ENCODE peak calls at places on chromosomes 11 and 22, in four cellular contexts. T, W, Z and X are unnamed samples.

GRCh38 chr22:38286915-38287669 is 14.3 kb upstream of the TMEM184B start:
- DNase-seq in T (no peak), Z (no peak), W (no peak), X (no peak)

GRCh38 chr11:125367710-125368109 is 128.4 kb downstream of the FEZ1 start:
- DNase-seq in W (no peak), Z (no peak), T (no peak), X (no peak)

GRCh38 chr11:59542142-59542810 is 30.9 kb downstream of the OR4D9 start:
- DNase-seq in T (no peak), Z (no peak), W (no peak), X (no peak)

GRCh38 chr22:46436595-46437163 is 100.7 kb downstream of the CELSR1 start:
- DNase-seq in W (no peak), Z (no peak), T (no peak), X (no peak)

GRCh38 chr11:110374921-110375320 is 54.8 kb upstream of the FDX1 start:
- DNase-seq in W (no peak), T (no peak), Z (no peak), X (no peak)

GRCh38 chr11:8033312-8033715 is 46.2 kb downstream of the EIF3F start:
- DNase-seq in W (peak), T (peak), Z (peak), X (peak)

GRCh38 chr22:43008509-43008908 is 6.4 kb downstream of the PACSIN2 start:
- DNase-seq in T (no peak), Z (no peak), W (peak), X (no peak)

GRCh38 chr11:116420770-116421528 is 351.8 kb downstream of the BUD13 start:
- DNase-seq in T (no peak), Z (peak), W (no peak), X (peak)

GRCh38 chr22:33142282-33142681 is 84.1 kb upstream of the SYN3 start:
- DNase-seq in T (no peak), W (no peak), Z (no peak), X (no peak)

GRCh38 chr11:120706257-120706656 is 194.7 kb downstream of the GRIK4 start:
- DNase-seq in W (no peak), T (no peak), Z (no peak), X (no peak)

GRCh38 chr11:129530154-129530895 is 154.7 kb downstream of the BARX2 start:
- DNase-seq in Z (no peak), T (no peak), W (no peak), X (no peak)

GRCh38 chr11:122917311-122917710 is 34.8 kb downstream of the JHY start:
- DNase-seq in Z (no peak), W (no peak), T (no peak), X (peak)

GRCh38 chr11:86551286-86551685 is 121.1 kb downstream of the ME3 start:
- DNase-seq in T (no peak), W (no peak), Z (no peak), X (no peak)

GRCh38 chr11:1728931-1729691 is 21.3 kb downstream of the IFITM10 start:
- DNase-seq in W (no peak), T (no peak), Z (no peak), X (no peak)

GRCh38 chr22:32473388-32473952 is 1.1 kb upstream of the FBXO7 start:
- DNase-seq in T (peak), Z (peak), W (peak), X (no peak)

GRCh38 chr11:119791701-119792151 is 62.7 kb upstream of the NECTIN1 start:
- DNase-seq in T (no peak), Z (no peak), W (no peak), X (peak)

DNA sequence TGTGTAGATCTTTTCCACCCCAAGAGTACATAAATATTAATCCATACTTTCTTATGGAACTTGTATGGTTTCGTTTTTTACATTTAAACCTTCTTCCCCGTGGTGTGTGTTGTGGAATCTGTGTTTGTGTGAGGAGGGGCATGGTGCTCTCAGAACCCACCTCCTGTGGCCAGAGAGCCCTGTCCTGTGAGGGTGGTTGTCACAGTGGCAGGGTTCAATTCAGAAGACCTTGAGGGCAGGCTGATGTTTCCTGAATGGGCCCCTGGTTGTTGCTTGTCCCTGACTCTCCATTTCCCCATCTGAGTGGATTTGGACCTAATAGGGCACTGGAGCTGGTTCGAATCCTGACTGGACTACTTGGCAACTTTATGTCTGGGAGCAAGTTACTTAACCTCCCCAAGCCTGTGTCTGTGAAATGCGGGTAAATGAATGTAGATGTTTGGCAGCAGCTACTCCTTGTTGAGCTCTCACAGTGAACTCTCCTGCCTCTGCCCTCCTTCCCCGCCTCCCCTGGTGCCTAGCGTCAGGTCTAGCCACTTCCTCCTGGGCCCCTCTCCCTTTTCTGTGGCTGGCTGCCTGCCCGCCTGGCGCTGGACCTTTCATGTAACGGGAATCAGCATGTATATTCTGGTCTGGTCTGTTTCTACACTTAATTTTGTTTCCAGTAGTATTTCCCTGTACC is 7.3 kb downstream of the NEAT1 start:
- DNase-seq in Z (no peak), W (peak), T (no peak), X (peak)
- TF ChIP-seq POLR2AphosphoS5 in Z (peak), W (peak), T (peak), X (peak)

GRCh38 chr11:76604652-76605241 is 65.8 kb downstream of the LRRC32 start:
- DNase-seq in T (no peak), Z (no peak), W (peak), X (peak)
- TF ChIP-seq POLR2AphosphoS5 in T (no peak), Z (no peak), W (peak), X (no peak)

GRCh38 chr11:64285885-64286800 is 495 bp downstream of the GPR137 start:
- DNase-seq in Z (no peak), T (no peak), W (peak), X (no peak)
- TF ChIP-seq POLR2AphosphoS5 in Z (no peak), T (no peak), W (no peak), X (no peak)

GRCh38 chr11:17385926-17386325 is 2.5 kb downstream of the KCNJ11 start:
- DNase-seq in Z (no peak), W (no peak), T (no peak), X (no peak)
- TF ChIP-seq POLR2AphosphoS5 in Z (no peak), W (no peak), T (no peak), X (no peak)

DNA sequence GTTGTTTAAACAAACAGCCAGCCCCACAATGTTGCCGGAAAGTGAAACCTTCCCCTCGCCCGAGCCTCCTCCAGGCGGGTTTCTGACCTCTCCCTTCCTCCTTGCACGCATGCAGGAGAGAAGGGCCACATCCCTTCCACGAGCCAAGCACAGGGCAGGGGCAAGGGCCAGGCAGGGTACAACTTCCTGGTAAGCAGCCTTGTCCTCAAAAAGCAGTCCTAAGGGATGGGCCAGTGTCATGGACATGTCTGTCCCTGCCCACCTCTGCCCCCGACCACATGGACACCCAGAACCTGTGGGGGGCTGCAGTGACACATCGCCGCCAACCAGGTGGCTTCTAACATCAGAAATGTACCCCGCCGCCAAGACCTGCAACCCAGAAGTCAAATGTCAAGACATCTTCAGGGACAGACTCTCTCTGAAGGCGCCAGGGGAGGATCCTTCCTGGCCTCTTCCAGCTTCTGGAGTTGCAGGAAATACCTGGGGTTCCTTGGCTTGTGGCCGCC is 145.3 kb downstream of the CRYBB2 start:
- DNase-seq in Z (no peak), W (peak), T (no peak), X (peak)
- TF ChIP-seq POLR2AphosphoS5 in Z (no peak), W (no peak), T (no peak), X (no peak)

DNA sequence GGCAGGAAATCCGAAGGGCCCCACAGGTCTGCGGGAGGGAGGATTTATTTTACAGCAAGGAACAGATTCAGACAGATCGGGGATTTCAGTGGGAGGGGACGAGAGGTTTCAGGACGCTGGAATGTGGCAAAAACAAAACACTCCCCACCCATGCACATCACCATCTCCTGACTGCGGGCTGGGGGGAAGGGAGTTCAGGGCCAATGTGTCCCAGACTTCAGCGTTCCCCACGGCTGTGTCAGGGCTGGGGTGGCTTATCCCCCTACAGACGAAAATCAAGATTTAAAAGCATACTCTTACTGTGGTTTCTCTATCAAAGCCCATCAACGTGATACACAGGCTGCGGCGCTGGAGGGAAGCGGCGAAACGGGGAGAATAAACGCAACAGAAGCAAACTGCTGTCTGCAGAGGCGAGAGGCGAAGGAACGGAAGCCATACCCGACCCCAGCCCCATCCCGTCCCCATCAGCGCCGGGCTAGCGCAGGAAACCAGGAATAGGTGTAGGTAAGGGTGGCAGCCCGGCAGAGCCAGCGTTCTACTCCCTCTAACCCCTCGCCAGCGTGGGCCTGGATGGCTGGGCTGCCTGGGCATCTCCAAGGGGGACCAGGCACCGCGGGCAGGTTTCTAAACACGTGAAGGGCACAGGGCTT is 2.7 kb downstream of the TENM4 start:
- DNase-seq in T (no peak), W (no peak), Z (no peak), X (peak)
- TF ChIP-seq POLR2AphosphoS5 in T (no peak), W (no peak), Z (no peak), X (no peak)

DNA sequence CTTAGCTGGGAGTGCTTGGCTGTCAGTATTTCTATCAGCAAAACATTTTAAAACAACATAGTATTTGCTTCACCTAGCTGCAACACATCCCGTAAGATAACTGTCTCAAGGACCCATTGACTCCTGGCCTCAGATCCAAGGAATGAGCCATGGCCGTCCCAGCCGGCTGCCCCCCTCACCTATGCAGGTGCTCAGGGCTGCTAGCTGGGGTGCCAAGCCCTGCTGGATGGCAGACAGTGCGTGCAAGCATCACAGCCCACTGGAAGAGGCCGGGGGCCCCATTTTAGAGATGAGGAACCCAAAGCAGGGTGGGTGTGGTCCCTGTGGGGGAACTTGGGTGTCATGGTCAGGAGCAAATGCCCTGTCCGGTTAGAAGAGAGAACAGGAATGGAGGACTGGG is 8.5 kb downstream of the PSMC3 start:
- DNase-seq in T (no peak), W (no peak), Z (no peak), X (no peak)
- TF ChIP-seq POLR2AphosphoS5 in T (no peak), W (no peak), Z (no peak), X (no peak)

DNA sequence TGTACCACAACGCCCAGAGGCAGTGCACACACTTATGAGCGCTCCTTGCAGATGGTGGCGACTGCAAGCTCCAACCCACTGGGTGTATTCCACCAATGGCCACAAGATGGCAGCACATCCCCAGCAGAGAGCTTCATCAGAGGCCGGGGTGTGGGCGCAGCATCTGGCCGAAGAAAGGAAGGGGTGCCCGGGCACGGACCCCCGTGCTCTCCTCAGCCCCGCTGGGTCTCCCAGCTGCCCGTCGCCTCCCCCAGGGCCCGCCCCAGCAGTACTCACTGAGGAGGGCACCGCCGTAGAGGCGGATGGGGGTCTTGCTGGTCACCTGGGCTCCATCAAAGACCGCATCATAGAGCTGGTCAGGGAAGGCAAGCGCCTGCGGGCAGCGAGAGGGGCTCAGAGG is 14.2 kb downstream of the TP53I11 start:
- DNase-seq in T (peak), Z (peak), W (peak), X (peak)
- TF ChIP-seq POLR2AphosphoS5 in T (no peak), Z (no peak), W (no peak), X (no peak)

GRCh38 chr11:65505434-65506315 is 6.8 kb downstream of the MALAT1 start:
- DNase-seq in Z (no peak), T (peak), W (no peak), X (peak)
- TF ChIP-seq POLR2AphosphoS5 in Z (peak), T (peak), W (peak), X (peak)